ENCODE peak calls at places on chromosomes 16 and 17, in six cellular contexts. Q is ascending aorta, A is tibial nerve, R is progenitor cell of endocrine pancreas, T is midbrain, U is non-pigmented ciliary epithelial cell. B is an unnamed sample.

GRCh38 chr16:67092227-67092626 is 17.5 kb upstream of the PHAF1 start:
- DNase-seq in Q (no peak), A (no peak), R (no peak), T (no peak), U (no peak), B (no peak)

GRCh38 chr17:41775394-41776226 is 10.9 kb downstream of the JUP start:
- DNase-seq in Q (no peak), A (no peak), R (no peak), T (peak; percentile 76), U (no peak), B (no peak)

GRCh38 chr16:70467608-70468007 is 13.2 kb downstream of the FCSK start:
- DNase-seq in Q (no peak), A (no peak), R (no peak), T (no peak), U (no peak), B (no peak)

GRCh38 chr16:71311553-71312158 is 22.5 kb upstream of the CMTR2 start:
- DNase-seq in Q (no peak), A (no peak), R (peak; percentile 30), T (peak; percentile 4), U (no peak), B (no peak)

GRCh38 chr17:38881600-38882191 is 11.8 kb downstream of the LASP1 start:
- DNase-seq in Q (no peak), A (peak; percentile 77), R (no peak), T (no peak), U (no peak), B (no peak)

GRCh38 chr16:66746682-66747081 is 4.7 kb downstream of the DYNC1LI2 start:
- DNase-seq in Q (no peak), A (no peak), R (no peak), T (no peak), U (no peak), B (no peak)

GRCh38 chr16:23578096-23578830 is 17.9 kb downstream of the NDUFAB1 start:
- DNase-seq in Q (no peak), A (no peak), R (no peak), T (no peak), U (no peak), B (no peak)

GRCh38 chr17:83152221-83152744 is 72.9 kb downstream of the METRNL start:
- DNase-seq in Q (no peak), A (no peak), R (no peak), T (no peak), U (no peak), B (no peak)

GRCh38 chr17:68780561-68780960 is 174.6 kb downstream of the ABCA8 start:
- DNase-seq in Q (no peak), A (no peak), R (no peak), T (no peak), U (no peak), B (no peak)